ENCODE peak calls at places on chromosomes 7 and 10, in six cellular contexts. M is fibroblast of mammary gland; V is tibial nerve; H is HFFc6; T is NCI-H1092; J is activated naive CD4-positive, alpha-beta T cell. N is an unnamed sample.

GRCh38 chr7:47809387-47809786 is 138.9 kb downstream of the PKD1L1 start:
- DNase-seq in V (no peak), T (peak; percentile 41), M (no peak), H (no peak), J (no peak), N (no peak)

GRCh38 chr10:29324220-29324831 is 35.5 kb downstream of the LYZL1 start:
- DNase-seq in M (no peak), J (no peak), T (no peak), V (no peak), H (no peak), N (no peak)

GRCh38 chr7:38465946-38466345 is 165.2 kb downstream of the AMPH start:
- DNase-seq in V (no peak), J (no peak), H (no peak), M (peak; percentile 2), T (no peak), N (no peak)

GRCh38 chr7:1740214-1740613 is 70.1 kb downstream of the ELFN1 start:
- DNase-seq in H (no peak), J (no peak), M (no peak), T (no peak), V (no peak), N (no peak)

GRCh38 chr7:30633223-30633622 is 38.5 kb downstream of the GARS1 start:
- DNase-seq in H (no peak), M (no peak), T (no peak), J (no peak), V (no peak), N (no peak)

GRCh38 chr10:97333351-97333600 is 1.3 kb downstream of the FRAT2 start:
- DNase-seq in T (no peak), M (peak; percentile 59), H (peak; percentile 20), V (no peak), J (no peak), N (no peak)

GRCh38 chr10:70694410-70695179 is 22.3 kb downstream of the ADAMTS14 start:
- DNase-seq in T (no peak), J (no peak), H (peak; percentile 32), V (no peak), M (peak; percentile 97), N (no peak)

GRCh38 chr10:24349379-24350110 is 140.6 kb downstream of the KIAA1217 start:
- DNase-seq in T (no peak), H (peak; percentile 65), V (no peak), J (no peak), M (peak; percentile 83), N (peak; percentile 79)

GRCh38 chr7:103065666-103066065 is 8.9 kb downstream of the FBXL13 start:
- DNase-seq in V (no peak), J (peak; percentile 3), T (peak; percentile 30), H (no peak), M (peak; percentile 52), N (peak; percentile 19)

GRCh38 chr7:7732566-7733290 is 14.3 kb upstream of the RPA3 start:
- DNase-seq in V (no peak), M (peak; percentile 25), T (no peak), H (peak; percentile 5), J (no peak), N (no peak)

GRCh38 chr7:116334555-116334954 is 124.2 kb downstream of the TES start:
- DNase-seq in H (peak; percentile 15), J (no peak), T (no peak), M (peak; percentile 86), V (no peak), N (peak; percentile 52)

GRCh38 chr7:104793066-104793465 is 220.9 kb upstream of the KMT2E start:
- DNase-seq in T (no peak), H (no peak), M (peak; percentile 2), V (no peak), J (no peak), N (peak; percentile 60)

GRCh38 chr10:43295436-43295835 is 28.6 kb upstream of the RASGEF1A start:
- DNase-seq in T (no peak), H (no peak), J (no peak), V (no peak), M (peak; percentile 7), N (no peak)

GRCh38 chr7:31875424-31875823 is 188.4 kb downstream of the PPP1R17 start:
- DNase-seq in V (no peak), M (peak; percentile 10), J (no peak), T (no peak), H (no peak), N (peak; percentile 25)

GRCh38 chr10:26859241-26860025 is 1.3 kb downstream of the ABI1 start:
- DNase-seq in H (no peak), J (no peak), V (no peak), M (no peak), T (no peak), N (peak; percentile 48)

GRCh38 chr10:88538038-88538437 is 45.1 kb downstream of the RNLS start:
- DNase-seq in M (peak; percentile 84), V (no peak), J (no peak), T (no peak), H (peak; percentile 2), N (no peak)

GRCh38 chr7:100013328-100013676 is 2.1 kb upstream of the ZKSCAN1 start:
- DNase-seq in T (no peak), V (no peak), M (no peak), H (no peak), J (no peak), N (peak; percentile 82)

GRCh38 chr10:8893102-8893501 is 838.6 kb downstream of the GATA3 start:
- DNase-seq in J (no peak), T (no peak), M (no peak), H (no peak), V (no peak), N (no peak)

GRCh38 chr10:58178811-58179210 is 88.9 kb downstream of the IPMK start:
- DNase-seq in J (no peak), H (no peak), V (no peak), M (peak; percentile 41), T (no peak), N (peak; percentile 62)

GRCh38 chr10:96400465-96400864 is 41.7 kb upstream of the OPALIN start:
- DNase-seq in J (no peak), V (no peak), M (no peak), T (no peak), H (no peak), N (no peak)

GRCh38 chr10:103765981-103766380 is 89.4 kb downstream of the SH3PXD2A start:
- DNase-seq in M (no peak), J (peak; percentile 70), T (no peak), H (no peak), V (no peak), N (peak; percentile 42)

GRCh38 chr10:29858352-29859267 is 200.8 kb downstream of the JCAD start:
- DNase-seq in T (no peak), J (no peak), H (peak; percentile 53), M (peak; percentile 72), V (no peak), N (peak; percentile 69)

GRCh38 chr7:93945756-93946540 is 24.4 kb downstream of the GNG11 start:
- DNase-seq in J (no peak), M (no peak), H (no peak), V (no peak), T (no peak), N (no peak)

GRCh38 chr10:98038333-98038732 is 7.9 kb upstream of the CRTAC1 start:
- DNase-seq in H (no peak), J (no peak), M (no peak), V (no peak), T (no peak), N (no peak)

GRCh38 chr7:51705701-51706100 is 389.1 kb upstream of the COBL start:
- DNase-seq in H (no peak), T (no peak), M (no peak), V (no peak), J (no peak), N (no peak)

GRCh38 chr10:44978570-44979280 is at the start of gene DEPP1:
- DNase-seq in V (peak; percentile 92), M (peak; percentile 90), H (no peak), T (peak; percentile 71), J (no peak), N (peak; percentile 81)

GRCh38 chr7:135726389-135726788 is 1.6 kb downstream of the SLC13A4 start:
- DNase-seq in M (no peak), J (no peak), T (no peak), H (no peak), V (no peak), N (no peak)

GRCh38 chr7:141916099-141916498 is at the start of gene OR9A4:
- DNase-seq in H (no peak), M (no peak), J (no peak), T (no peak), V (no peak), N (no peak)

GRCh38 chr7:2958416-2959342 is 85.0 kb downstream of the CARD11 start:
- DNase-seq in H (no peak), J (no peak), V (no peak), T (no peak), M (no peak), N (no peak)

GRCh38 chr7:99679032-99679399 is 780 bp downstream of the CYP3A5 start:
- DNase-seq in T (no peak), V (no peak), J (no peak), M (peak; percentile 70), H (no peak), N (peak; percentile 80)

GRCh38 chr7:29482056-29482455 is 81.6 kb upstream of the PRR15 start:
- DNase-seq in T (no peak), J (no peak), M (no peak), H (no peak), V (no peak), N (no peak)

GRCh38 chr10:5905854-5906507 is 15.9 kb downstream of the FBH1 start:
- DNase-seq in H (no peak), M (no peak), J (no peak), V (no peak), T (no peak), N (no peak)

GRCh38 chr7:101527844-101528667 is 101.0 kb downstream of the MYL10 start:
- DNase-seq in V (no peak), H (peak; percentile 72), T (no peak), J (no peak), M (no peak), N (peak; percentile 31)

GRCh38 chr10:49056356-49056755 is 59.0 kb downstream of the VSTM4 start:
- DNase-seq in H (no peak), J (no peak), M (no peak), T (no peak), V (no peak), N (no peak)